ENCODE peak calls at places on chromosomes 16 and 17, in four cellular contexts. G is ovary; J is uterus; P is naive thymus-derived CD4-positive, alpha-beta T cell. I is an unnamed sample.
A peak's percentile ranks its signal among the peaks of the same experiment; 100 is the strongest.

GRCh38 chr17:12644623-12645022 is 21.1 kb upstream of the MYOCD start:
- DNase-seq in G (no peak), P (no peak), J (no peak), I (no peak)

GRCh38 chr16:870856-871561 is 70.5 kb upstream of the GNG13 start:
- DNase-seq in G (no peak), J (no peak), P (no peak), I (no peak)

GRCh38 chr17:79146562-79146961 is 71.9 kb downstream of the ENGASE start:
- DNase-seq in P (no peak), J (no peak), G (no peak), I (no peak)

GRCh38 chr17:73348824-73349095 is 37.0 kb upstream of the CDC42EP4 start:
- DNase-seq in P (no peak), G (no peak), J (no peak), I (no peak)

GRCh38 chr16:27315333-27316037 is 1.7 kb downstream of the IL4R start:
- DNase-seq in J (peak; percentile 65), G (no peak), P (peak; percentile 51), I (peak; percentile 87)

GRCh38 chr16:14600164-14600563 is 29.9 kb downstream of the PARN start:
- DNase-seq in J (no peak), G (no peak), P (no peak), I (no peak)

GRCh38 chr17:63645775-63646491 is 23.7 kb downstream of the MAP3K3 start:
- DNase-seq in P (no peak), G (no peak), J (no peak), I (no peak)

GRCh38 chr17:57391076-57391825 is 134.9 kb downstream of the MSI2 start:
- DNase-seq in J (no peak), G (no peak), P (no peak), I (no peak)

GRCh38 chr17:17518019-17518418 is 21.8 kb upstream of the RASD1 start:
- DNase-seq in G (no peak), P (no peak), J (no peak), I (no peak)

GRCh38 chr16:9095171-9095570 is 3.7 kb downstream of the HAPSTR1 start:
- DNase-seq in G (no peak), J (no peak), P (no peak), I (no peak)
- H3K4me1 ChIP-seq in G (peaks cover 24% of the 10 kb centered on the region), J (peaks cover 29% of the 10 kb centered on the region), P (peaks cover 65% of the 10 kb centered on the region), I (peaks cover 20% of the 10 kb centered on the region)

GRCh38 chr16:10641953-10642949 is 52.5 kb downstream of the TEKT5 start:
- DNase-seq in J (no peak), G (no peak), P (no peak), I (no peak)
- H3K4me3 ChIP-seq in J (no peak overlapping the region), G (no peak overlapping the region), P (no peak overlapping the region), I (no peak overlapping the region)

GRCh38 chr16:89955001-89955685 is 6.6 kb downstream of the DEF8 start:
- DNase-seq in P (no peak), J (no peak), G (no peak), I (no peak)
- H3K4me1 ChIP-seq in P (no peaks in the 10 kb centered on the region), J (no peaks in the 10 kb centered on the region), G (no peaks in the 10 kb centered on the region), I (no peaks in the 10 kb centered on the region)

GRCh38 chr16:50680556-50680893 is 587 bp downstream of the SNX20 start:
- DNase-seq in G (no peak), J (no peak), P (no peak), I (no peak)
- H3K4me3 ChIP-seq in G (no peak overlapping the region), J (no peak overlapping the region), P (peak overlapping the region; percentile 85), I (peak overlapping the region; percentile 41)

GRCh38 chr16:87210949-87211348 is 106.2 kb downstream of the C16orf95 start:
- DNase-seq in P (no peak), J (no peak), G (no peak), I (no peak)

GRCh38 chr16:87209808-87210512 is 107.2 kb downstream of the C16orf95 start:
- DNase-seq in G (no peak), P (no peak), J (no peak), I (no peak)

GRCh38 chr16:87206646-87207451 is 110.3 kb downstream of the C16orf95 start:
- DNase-seq in G (no peak), J (no peak), P (no peak), I (no peak)

GRCh38 chr16:87207965-87208364 is 109.2 kb downstream of the C16orf95 start:
- DNase-seq in P (no peak), J (no peak), G (no peak), I (no peak)

GRCh38 chr16:87207509-87207908 is 109.7 kb downstream of the C16orf95 start:
- DNase-seq in J (no peak), P (no peak), G (no peak), I (no peak)
- H3K4me1 ChIP-seq in J (no peaks in the 10 kb centered on the region), P (no peaks in the 10 kb centered on the region), G (peaks cover 1% of the 10 kb centered on the region), I (peaks cover 5% of the 10 kb centered on the region)

GRCh38 chr17:5257124-5257523 is 22.5 kb upstream of the SCIMP start:
- DNase-seq in P (no peak), G (no peak), J (no peak), I (no peak)

GRCh38 chr17:5249615-5250014 is 15.0 kb upstream of the SCIMP start:
- DNase-seq in P (peak; percentile 64), J (peak; percentile 24), G (no peak), I (no peak)

GRCh38 chr17:5260542-5260941 is 21.5 kb upstream of the RABEP1 start:
- DNase-seq in P (no peak), J (no peak), G (no peak), I (no peak)

GRCh38 chr17:5254414-5254813 is 19.8 kb upstream of the SCIMP start:
- DNase-seq in P (no peak), J (no peak), G (no peak), I (no peak)

DNA sequence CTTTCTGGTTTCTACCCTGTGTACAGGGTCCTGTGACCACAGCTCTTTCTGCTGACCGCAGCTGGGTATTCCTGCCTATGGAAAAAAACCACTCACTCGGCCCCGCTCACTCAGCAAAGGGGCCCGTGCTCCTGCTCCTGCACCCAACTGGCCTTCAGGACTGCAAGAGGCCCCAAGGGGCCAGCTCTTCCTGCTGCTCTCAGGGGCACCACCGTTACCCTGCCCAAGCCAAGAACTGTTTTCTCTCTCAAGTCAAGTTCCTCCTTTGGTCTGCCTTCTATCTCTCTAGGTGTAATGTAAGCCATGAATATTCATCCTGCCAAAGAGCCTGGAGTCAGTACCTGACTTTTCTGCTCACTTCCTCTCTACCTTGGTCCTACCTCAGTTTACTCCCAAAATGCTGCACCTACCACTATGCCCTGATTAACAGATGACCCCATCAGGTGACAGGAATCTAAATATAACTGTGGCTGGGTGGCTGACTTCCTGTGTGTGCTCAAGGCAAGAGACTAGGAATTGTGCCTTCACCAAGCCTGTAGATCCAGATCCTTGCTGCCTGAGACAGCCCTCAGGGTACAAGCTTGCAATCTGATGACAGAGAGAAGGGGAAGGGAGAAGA is 20.4 kb upstream of the SCIMP start:
- DNase-seq in P (no peak), J (no peak), G (no peak), I (no peak)
- H3K4me3 ChIP-seq in P (no peak overlapping the region), J (no peak overlapping the region), G (no peak overlapping the region), I (no peak overlapping the region)

GRCh38 chr16:88524274-88524972 is 45.8 kb upstream of the ZC3H18 start:
- DNase-seq in P (no peak), J (no peak), G (peak; percentile 64), I (no peak)
- H3K4me1 ChIP-seq in P (no peaks in the 10 kb centered on the region), J (peaks cover 4% of the 10 kb centered on the region), G (peaks cover 11% of the 10 kb centered on the region), I (peaks cover 2% of the 10 kb centered on the region)

I was measured in ascending aorta.